ENCODE peak calls at places on chromosomes 2 and 18, in eight cellular contexts. V is Ammon's horn; N is activated CD4-positive, CD25-positive, alpha-beta regulatory T cell; Y is uterus; E is stimulated activated CD4-positive, alpha-beta T cell treated with anti-CD3 and anti-CD28 coated beads, Interleukin-1b, Interleukin-23, amount 100 ng/mL, for 1 hour; A is AG04450; K is activated CD8-positive, alpha-beta T cell treated with anti-CD3 and anti-CD28 coated beads, Interleukin-2, amount 10 ng/mL, durations not matched to agents 7 days and 5 days; H is AG08395. R is an unnamed sample.

GRCh38 chr2:5799348-5799747 is 107.2 kb downstream of the SOX11 start:
- DNase-seq in E (no peak), V (no peak), N (no peak), H (no peak), Y (no peak), A (no peak), K (no peak), R (no peak)

GRCh38 chr18:10560457-10561045 is 34.7 kb downstream of the NAPG start:
- DNase-seq in K (peak), N (peak), A (peak), H (peak), Y (peak), E (no peak), V (peak), R (peak)

GRCh38 chr2:241770185-241770935 is 6.3 kb upstream of the GAL3ST2 start:
- DNase-seq in Y (no peak), V (no peak), K (no peak), N (no peak), A (no peak), H (no peak), E (no peak), R (peak)

GRCh38 chr18:69044215-69044614 is 246.3 kb downstream of the CCDC102B start:
- DNase-seq in N (no peak), E (no peak), A (no peak), H (no peak), K (no peak), Y (no peak), V (no peak), R (no peak)

GRCh38 chr2:169819106-169819505 is 5.6 kb downstream of the METTL5 start:
- DNase-seq in A (no peak), V (no peak), Y (no peak), H (no peak), K (no peak), E (no peak), N (no peak), R (no peak)

GRCh38 chr18:58859935-58860334 is 4.7 kb upstream of the ZNF532 start:
- DNase-seq in K (no peak), H (no peak), E (no peak), V (no peak), N (no peak), A (no peak), Y (no peak), R (no peak)

GRCh38 chr2:231996797-231997555 is 35.5 kb downstream of the DIS3L2 start:
- DNase-seq in Y (no peak), N (no peak), E (no peak), V (no peak), H (no peak), K (no peak), A (no peak), R (no peak)

GRCh38 chr18:76209597-76209996 is 285.4 kb downstream of the ZNF516 start:
- DNase-seq in H (peak), N (no peak), K (no peak), V (no peak), A (peak), E (no peak), Y (no peak), R (no peak)

GRCh38 chr18:55650363-55650870 is 62.4 kb upstream of the TCF4 start:
- DNase-seq in E (no peak), V (no peak), H (no peak), A (no peak), Y (no peak), N (no peak), K (no peak), R (no peak)

GRCh38 chr18:36177913-36178312 is 9.4 kb upstream of the MOCOS start:
- DNase-seq in K (no peak), N (no peak), H (no peak), Y (no peak), V (no peak), E (no peak), A (no peak), R (no peak)

GRCh38 chr2:207813221-207813916 is 43.7 kb upstream of the FZD5 start:
- DNase-seq in K (no peak), A (no peak), V (peak), Y (no peak), E (no peak), H (no peak), N (no peak), R (no peak)

GRCh38 chr2:9336209-9336533 is 87.2 kb downstream of the ITGB1BP1 start:
- DNase-seq in N (no peak), H (no peak), K (peak), Y (no peak), V (no peak), A (no peak), E (no peak), R (no peak)

GRCh38 chr2:96325884-96326255 is 753 bp downstream of the ITPRIPL1 start:
- DNase-seq in E (no peak), A (no peak), K (peak), N (no peak), Y (no peak), H (no peak), V (no peak), R (no peak)

GRCh38 chr2:146994246-146994645 is 850.6 kb upstream of the ACVR2A start:
- DNase-seq in K (no peak), A (no peak), N (no peak), V (no peak), H (no peak), E (no peak), Y (no peak), R (no peak)

GRCh38 chr2:36886664-36887063 is 79.7 kb downstream of the STRN start:
- DNase-seq in V (no peak), N (no peak), H (no peak), A (no peak), E (no peak), K (no peak), Y (no peak), R (no peak)

GRCh38 chr2:154603682-154604081 is 94.8 kb upstream of the KCNJ3 start:
- DNase-seq in Y (no peak), E (no peak), N (no peak), V (no peak), K (no peak), H (no peak), A (no peak), R (no peak)

GRCh38 chr2:140344842-140345241 is 1564.7 kb upstream of the NXPH2 start:
- DNase-seq in N (no peak), V (no peak), E (no peak), A (no peak), K (no peak), H (peak), Y (no peak), R (no peak)

GRCh38 chr2:235135990-235136561 is 184.3 kb downstream of the SH3BP4 start:
- DNase-seq in A (peak), H (peak), V (peak), N (peak), E (no peak), K (peak), Y (peak), R (peak)

GRCh38 chr2:41717883-41718282 is 329.9 kb upstream of the PKDCC start:
- DNase-seq in N (no peak), A (no peak), K (no peak), V (peak), H (no peak), E (no peak), Y (no peak), R (no peak)

GRCh38 chr18:23885750-23886149 is 128.8 kb upstream of the TTC39C start:
- DNase-seq in K (no peak), V (no peak), H (no peak), A (no peak), N (no peak), Y (no peak), E (no peak), R (no peak)

GRCh38 chr2:41922177-41922576 is 125.6 kb upstream of the PKDCC start:
- DNase-seq in K (no peak), Y (no peak), E (no peak), V (peak), N (no peak), H (no peak), A (no peak), R (no peak)

GRCh38 chr2:65922030-65922429 is 489.6 kb upstream of the SPRED2 start:
- DNase-seq in H (no peak), A (no peak), E (no peak), N (no peak), V (no peak), K (no peak), Y (no peak), R (no peak)

GRCh38 chr2:223930002-223930976 is 14.8 kb downstream of the WDFY1 start:
- DNase-seq in A (no peak), H (no peak), E (no peak), Y (no peak), K (no peak), N (no peak), V (peak), R (peak)

GRCh38 chr2:102080451-102081054 is 62.0 kb upstream of the IL1R1 start:
- DNase-seq in Y (no peak), K (no peak), E (no peak), V (no peak), N (no peak), H (no peak), A (no peak), R (no peak)

GRCh38 chr18:54129448-54130134 is 94.9 kb downstream of the MBD2 start:
- DNase-seq in N (no peak), A (no peak), Y (no peak), V (no peak), E (no peak), H (no peak), K (peak), R (no peak)

GRCh38 chr2:23745726-23746105 is 181.2 kb downstream of the ATAD2B start:
- DNase-seq in K (no peak), Y (peak), N (no peak), V (peak), E (no peak), H (peak), A (no peak), R (peak)

R was measured in right atrium auricular region.